ENCODE peak calls at places on chromosomes 11 and 22, in six cellular contexts. One of them, this sample, is unnamed.

GRCh38 chr11:77244277-77245014 is 57.0 kb downstream of the GDPD4 start:
- DNase-seq in adipocyte: peak
- DNase-seq in AG10803: peak
- DNase-seq in skeletal muscle cell: peak
- DNase-seq in NB4: no peak
- DNase-seq in lung: no peak
- DNase-seq in this sample: no peak

GRCh38 chr22:31140746-31141145 is 438 bp upstream of the PLA2G3 start:
- DNase-seq in adipocyte: no peak
- DNase-seq in AG10803: no peak
- DNase-seq in skeletal muscle cell: no peak
- DNase-seq in NB4: no peak
- DNase-seq in lung: peak
- DNase-seq in this sample: no peak

GRCh38 chr11:132992838-132993680 is 539.2 kb downstream of the OPCML start:
- DNase-seq in adipocyte: peak
- DNase-seq in AG10803: peak
- DNase-seq in skeletal muscle cell: no peak
- DNase-seq in NB4: no peak
- DNase-seq in lung: no peak
- DNase-seq in this sample: no peak

GRCh38 chr11:117696489-117696888 is 100.5 kb downstream of the DSCAML1 start:
- DNase-seq in adipocyte: no peak
- DNase-seq in AG10803: no peak
- DNase-seq in skeletal muscle cell: no peak
- DNase-seq in NB4: no peak
- DNase-seq in lung: no peak
- DNase-seq in this sample: no peak

GRCh38 chr11:64060861-64061444 is 25.2 kb downstream of the FLRT1 start:
- DNase-seq in adipocyte: peak
- DNase-seq in AG10803: peak
- DNase-seq in skeletal muscle cell: no peak
- DNase-seq in NB4: no peak
- DNase-seq in lung: peak
- DNase-seq in this sample: peak

GRCh38 chr11:100918551-100919500 is 210.8 kb downstream of the PGR start:
- DNase-seq in adipocyte: no peak
- DNase-seq in AG10803: no peak
- DNase-seq in skeletal muscle cell: no peak
- DNase-seq in NB4: no peak
- DNase-seq in lung: peak
- DNase-seq in this sample: no peak

GRCh38 chr11:2558861-2559526 is 114.2 kb downstream of the KCNQ1 start:
- DNase-seq in adipocyte: no peak
- DNase-seq in AG10803: no peak
- DNase-seq in skeletal muscle cell: no peak
- DNase-seq in NB4: no peak
- DNase-seq in lung: no peak
- DNase-seq in this sample: no peak

GRCh38 chr11:9755561-9755960 is 91.7 kb downstream of the SWAP70 start:
- DNase-seq in adipocyte: no peak
- DNase-seq in AG10803: peak
- DNase-seq in skeletal muscle cell: no peak
- DNase-seq in NB4: no peak
- DNase-seq in lung: no peak
- DNase-seq in this sample: no peak

GRCh38 chr11:13963169-13963948 is 836 bp downstream of the SPON1 start:
- DNase-seq in adipocyte: peak
- DNase-seq in AG10803: no peak
- DNase-seq in skeletal muscle cell: no peak
- DNase-seq in NB4: no peak
- DNase-seq in lung: no peak
- DNase-seq in this sample: no peak

GRCh38 chr11:59556115-59556882 is 45.0 kb downstream of the OR4D9 start:
- DNase-seq in adipocyte: peak
- DNase-seq in AG10803: peak
- DNase-seq in skeletal muscle cell: peak
- DNase-seq in NB4: peak
- DNase-seq in lung: peak
- DNase-seq in this sample: peak

GRCh38 chr11:1200611-1201191 is 22.2 kb upstream of the MUC5B start:
- DNase-seq in adipocyte: no peak
- DNase-seq in AG10803: no peak
- DNase-seq in skeletal muscle cell: no peak
- DNase-seq in NB4: no peak
- DNase-seq in lung: no peak
- DNase-seq in this sample: no peak

GRCh38 chr11:45879803-45880685 is 5.4 kb upstream of the MAPK8IP1 start:
- DNase-seq in adipocyte: no peak
- DNase-seq in AG10803: peak
- DNase-seq in skeletal muscle cell: no peak
- DNase-seq in NB4: peak
- DNase-seq in lung: no peak
- DNase-seq in this sample: no peak

GRCh38 chr11:117910525-117910924 is 18.7 kb downstream of the TMPRSS13 start:
- DNase-seq in adipocyte: no peak
- DNase-seq in AG10803: no peak
- DNase-seq in skeletal muscle cell: no peak
- DNase-seq in NB4: no peak
- DNase-seq in lung: no peak
- DNase-seq in this sample: no peak

GRCh38 chr11:45771194-45771941 is 33.6 kb upstream of the SLC35C1 start:
- DNase-seq in adipocyte: peak
- DNase-seq in AG10803: peak
- DNase-seq in skeletal muscle cell: no peak
- DNase-seq in NB4: peak
- DNase-seq in lung: peak
- DNase-seq in this sample: peak

GRCh38 chr11:17352925-17353227 is 1.3 kb downstream of the NCR3LG1 start:
- DNase-seq in adipocyte: peak
- DNase-seq in AG10803: peak
- DNase-seq in skeletal muscle cell: no peak
- DNase-seq in NB4: peak
- DNase-seq in lung: peak
- DNase-seq in this sample: peak

GRCh38 chr11:111185259-111185658 is 60.3 kb upstream of the POU2AF2 start:
- DNase-seq in adipocyte: peak
- DNase-seq in AG10803: peak
- DNase-seq in skeletal muscle cell: peak
- DNase-seq in NB4: no peak
- DNase-seq in lung: no peak
- DNase-seq in this sample: no peak

GRCh38 chr11:66868726-66869291 is 11.9 kb downstream of the LRFN4 start:
- DNase-seq in adipocyte: no peak
- DNase-seq in AG10803: no peak
- DNase-seq in skeletal muscle cell: no peak
- DNase-seq in NB4: peak
- DNase-seq in lung: peak
- DNase-seq in this sample: peak

GRCh38 chr11:5922749-5923426 is 19.2 kb upstream of the OR56A3 start:
- DNase-seq in adipocyte: no peak
- DNase-seq in AG10803: no peak
- DNase-seq in skeletal muscle cell: no peak
- DNase-seq in NB4: peak
- DNase-seq in lung: no peak
- DNase-seq in this sample: peak

GRCh38 chr22:17797721-17798559 is 23.7 kb upstream of the BID start:
- DNase-seq in adipocyte: no peak
- DNase-seq in AG10803: no peak
- DNase-seq in skeletal muscle cell: no peak
- DNase-seq in NB4: peak
- DNase-seq in lung: no peak
- DNase-seq in this sample: peak

GRCh38 chr22:22745225-22746060 is 101.0 kb downstream of the GGTLC2 start:
- DNase-seq in adipocyte: peak
- DNase-seq in AG10803: peak
- DNase-seq in skeletal muscle cell: no peak
- DNase-seq in NB4: peak
- DNase-seq in lung: no peak
- DNase-seq in this sample: peak

GRCh38 chr11:35121326-35121865 is 17.6 kb upstream of the CD44 start:
- DNase-seq in adipocyte: no peak
- DNase-seq in AG10803: no peak
- DNase-seq in skeletal muscle cell: no peak
- DNase-seq in NB4: no peak
- DNase-seq in lung: no peak
- DNase-seq in this sample: peak

GRCh38 chr11:35116245-35116644 is 22.7 kb upstream of the CD44 start:
- DNase-seq in adipocyte: no peak
- DNase-seq in AG10803: no peak
- DNase-seq in skeletal muscle cell: no peak
- DNase-seq in NB4: peak
- DNase-seq in lung: no peak
- DNase-seq in this sample: no peak

GRCh38 chr11:35116762-35117588 is 22.0 kb upstream of the CD44 start:
- DNase-seq in adipocyte: peak
- DNase-seq in AG10803: peak
- DNase-seq in skeletal muscle cell: no peak
- DNase-seq in NB4: no peak
- DNase-seq in lung: no peak
- DNase-seq in this sample: no peak

GRCh38 chr11:35115688-35116030 is 23.3 kb upstream of the CD44 start:
- DNase-seq in adipocyte: no peak
- DNase-seq in AG10803: no peak
- DNase-seq in skeletal muscle cell: no peak
- DNase-seq in NB4: peak
- DNase-seq in lung: no peak
- DNase-seq in this sample: no peak

DNA sequence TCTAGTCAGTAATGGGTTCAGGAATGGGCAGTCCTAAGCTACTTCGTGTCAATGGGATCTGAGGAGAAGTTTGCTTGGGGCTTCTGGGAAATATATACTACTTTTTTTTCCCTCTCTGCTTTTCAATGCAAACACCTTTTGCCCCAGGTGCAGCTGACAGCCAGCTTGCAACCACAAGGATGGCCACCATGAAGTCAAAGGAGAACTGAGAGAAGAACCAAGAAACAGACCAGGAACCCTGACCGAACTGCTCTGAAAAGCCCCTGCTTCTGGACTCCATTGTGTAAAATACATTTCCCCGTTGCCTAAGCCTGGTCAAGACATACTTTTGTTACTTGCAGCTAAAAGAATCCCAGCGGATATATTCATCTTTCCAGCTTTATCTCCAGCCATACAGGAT is 20.1 kb upstream of the CD44 start:
- DNase-seq in adipocyte: no peak
- DNase-seq in AG10803: no peak
- DNase-seq in skeletal muscle cell: no peak
- DNase-seq in NB4: no peak
- DNase-seq in lung: no peak
- DNase-seq in this sample: peak
- H3K4me3 ChIP-seq in adipocyte: no peak
- H3K4me3 ChIP-seq in AG10803: no peak
- H3K4me3 ChIP-seq in skeletal muscle cell: no peak
- H3K4me3 ChIP-seq in NB4: no peak
- H3K4me3 ChIP-seq in lung: no peak
- H3K4me3 ChIP-seq in this sample: no peak

GRCh38 chr22:27152883-27153282 is 495.5 kb downstream of the MIAT start:
- DNase-seq in adipocyte: no peak
- DNase-seq in AG10803: no peak
- DNase-seq in skeletal muscle cell: no peak
- DNase-seq in NB4: no peak
- DNase-seq in lung: no peak
- DNase-seq in this sample: no peak

GRCh38 chr22:27153386-27153785 is 496.0 kb downstream of the MIAT start:
- DNase-seq in adipocyte: no peak
- DNase-seq in AG10803: no peak
- DNase-seq in skeletal muscle cell: no peak
- DNase-seq in NB4: no peak
- DNase-seq in lung: no peak
- DNase-seq in this sample: no peak

GRCh38 chr22:27150530-27150909 is 493.1 kb downstream of the MIAT start:
- DNase-seq in adipocyte: peak
- DNase-seq in AG10803: peak
- DNase-seq in skeletal muscle cell: no peak
- DNase-seq in NB4: peak
- DNase-seq in lung: no peak
- DNase-seq in this sample: peak

GRCh38 chr22:27151407-27151806 is 494.0 kb downstream of the MIAT start:
- DNase-seq in adipocyte: no peak
- DNase-seq in AG10803: no peak
- DNase-seq in skeletal muscle cell: no peak
- DNase-seq in NB4: no peak
- DNase-seq in lung: no peak
- DNase-seq in this sample: no peak

GRCh38 chr22:27152033-27152432 is 494.6 kb downstream of the MIAT start:
- DNase-seq in adipocyte: no peak
- DNase-seq in AG10803: no peak
- DNase-seq in skeletal muscle cell: no peak
- DNase-seq in NB4: no peak
- DNase-seq in lung: no peak
- DNase-seq in this sample: no peak
- H3K4me3 ChIP-seq in adipocyte: no peak
- H3K4me3 ChIP-seq in AG10803: no peak
- H3K4me3 ChIP-seq in skeletal muscle cell: no peak
- H3K4me3 ChIP-seq in NB4: no peak
- H3K4me3 ChIP-seq in lung: no peak
- H3K4me3 ChIP-seq in this sample: no peak

GRCh38 chr22:48098936-48099245 is 1336.4 kb downstream of the TBC1D22A start:
- DNase-seq in adipocyte: no peak
- DNase-seq in AG10803: no peak
- DNase-seq in skeletal muscle cell: no peak
- DNase-seq in NB4: no peak
- DNase-seq in lung: no peak
- DNase-seq in this sample: no peak
- H3K4me3 ChIP-seq in adipocyte: no peak
- H3K4me3 ChIP-seq in AG10803: no peak
- H3K4me3 ChIP-seq in skeletal muscle cell: no peak
- H3K4me3 ChIP-seq in NB4: no peak
- H3K4me3 ChIP-seq in lung: no peak
- H3K4me3 ChIP-seq in this sample: peak

GRCh38 chr22:37927129-37927936 is 21.2 kb downstream of the MICALL1 start:
- DNase-seq in adipocyte: no peak
- DNase-seq in AG10803: no peak
- DNase-seq in skeletal muscle cell: no peak
- DNase-seq in NB4: no peak
- DNase-seq in lung: no peak
- DNase-seq in this sample: no peak
- H3K4me3 ChIP-seq in adipocyte: no peak
- H3K4me3 ChIP-seq in AG10803: no peak
- H3K4me3 ChIP-seq in skeletal muscle cell: no peak
- H3K4me3 ChIP-seq in NB4: no peak
- H3K4me3 ChIP-seq in lung: no peak
- H3K4me3 ChIP-seq in this sample: no peak

GRCh38 chr11:12167098-12167999 is 57.0 kb downstream of the MICAL2 start:
- DNase-seq in adipocyte: peak
- DNase-seq in AG10803: peak
- DNase-seq in skeletal muscle cell: peak
- DNase-seq in NB4: peak
- DNase-seq in lung: peak
- DNase-seq in this sample: no peak
- H3K4me3 ChIP-seq in adipocyte: no peak
- H3K4me3 ChIP-seq in AG10803: no peak
- H3K4me3 ChIP-seq in skeletal muscle cell: no peak
- H3K4me3 ChIP-seq in NB4: no peak
- H3K4me3 ChIP-seq in lung: no peak
- H3K4me3 ChIP-seq in this sample: no peak

GRCh38 chr11:102800774-102801173 is 2.8 kb upstream of the MMP1 start:
- DNase-seq in adipocyte: no peak
- DNase-seq in AG10803: peak
- DNase-seq in skeletal muscle cell: no peak
- DNase-seq in NB4: no peak
- DNase-seq in lung: no peak
- DNase-seq in this sample: no peak
- H3K4me3 ChIP-seq in adipocyte: no peak
- H3K4me3 ChIP-seq in AG10803: no peak
- H3K4me3 ChIP-seq in skeletal muscle cell: no peak
- H3K4me3 ChIP-seq in NB4: no peak
- H3K4me3 ChIP-seq in lung: no peak
- H3K4me3 ChIP-seq in this sample: no peak

This sample was measured in GM12865.